ENCODE peak calls at places on chromosomes 4 and X, in five cellular contexts. One of them, this sample, is unnamed.

GRCh38 chr4:182944484-182945227 is 27.5 kb upstream of the DCTD start:
- DNase-seq in left ventricle myocardium superior: no peak
- DNase-seq in keratinocyte: no peak
- DNase-seq in esophagus squamous epithelium: no peak
- DNase-seq in stimulated activated CD4-positive, alpha-beta T cell treated with anti-CD3 and anti-CD28 coated beads, Interleukin-4, amount 100 ng/mL, for 24 hours: no peak
- DNase-seq in this sample: no peak

GRCh38 chrX:151974336-151975227 is at the start of gene GABRE:
- DNase-seq in left ventricle myocardium superior: peak
- DNase-seq in keratinocyte: no peak
- DNase-seq in esophagus squamous epithelium: no peak
- DNase-seq in stimulated activated CD4-positive, alpha-beta T cell treated with anti-CD3 and anti-CD28 coated beads, Interleukin-4, amount 100 ng/mL, for 24 hours: no peak
- DNase-seq in this sample: peak

GRCh38 chr4:112908511-112908910 is 140.9 kb upstream of the ANK2 start:
- DNase-seq in left ventricle myocardium superior: no peak
- DNase-seq in keratinocyte: no peak
- DNase-seq in esophagus squamous epithelium: no peak
- DNase-seq in stimulated activated CD4-positive, alpha-beta T cell treated with anti-CD3 and anti-CD28 coated beads, Interleukin-4, amount 100 ng/mL, for 24 hours: no peak
- DNase-seq in this sample: peak

GRCh38 chr4:181502611-181503010 is 740.6 kb upstream of the TENM3 start:
- DNase-seq in left ventricle myocardium superior: no peak
- DNase-seq in keratinocyte: no peak
- DNase-seq in esophagus squamous epithelium: no peak
- DNase-seq in stimulated activated CD4-positive, alpha-beta T cell treated with anti-CD3 and anti-CD28 coated beads, Interleukin-4, amount 100 ng/mL, for 24 hours: no peak
- DNase-seq in this sample: no peak

GRCh38 chr4:140047781-140048180 is 106.2 kb downstream of the MAML3 start:
- DNase-seq in left ventricle myocardium superior: no peak
- DNase-seq in keratinocyte: no peak
- DNase-seq in esophagus squamous epithelium: no peak
- DNase-seq in stimulated activated CD4-positive, alpha-beta T cell treated with anti-CD3 and anti-CD28 coated beads, Interleukin-4, amount 100 ng/mL, for 24 hours: no peak
- DNase-seq in this sample: no peak

GRCh38 chrX:56228914-56229313 is 3.2 kb upstream of the KLF8 start:
- DNase-seq in left ventricle myocardium superior: no peak
- DNase-seq in keratinocyte: no peak
- DNase-seq in esophagus squamous epithelium: no peak
- DNase-seq in stimulated activated CD4-positive, alpha-beta T cell treated with anti-CD3 and anti-CD28 coated beads, Interleukin-4, amount 100 ng/mL, for 24 hours: no peak
- DNase-seq in this sample: no peak

GRCh38 chr4:53895137-53895536 is 169.3 kb downstream of the CHIC2 start:
- DNase-seq in left ventricle myocardium superior: no peak
- DNase-seq in keratinocyte: no peak
- DNase-seq in esophagus squamous epithelium: no peak
- DNase-seq in stimulated activated CD4-positive, alpha-beta T cell treated with anti-CD3 and anti-CD28 coated beads, Interleukin-4, amount 100 ng/mL, for 24 hours: no peak
- DNase-seq in this sample: no peak

GRCh38 chr4:67327245-67327860 is 217.9 kb downstream of the CENPC start:
- DNase-seq in left ventricle myocardium superior: no peak
- DNase-seq in keratinocyte: no peak
- DNase-seq in esophagus squamous epithelium: no peak
- DNase-seq in stimulated activated CD4-positive, alpha-beta T cell treated with anti-CD3 and anti-CD28 coated beads, Interleukin-4, amount 100 ng/mL, for 24 hours: peak
- DNase-seq in this sample: peak

GRCh38 chr4:8278009-8278395 is 8.4 kb downstream of the HTRA3 start:
- DNase-seq in left ventricle myocardium superior: peak
- DNase-seq in keratinocyte: no peak
- DNase-seq in esophagus squamous epithelium: no peak
- DNase-seq in stimulated activated CD4-positive, alpha-beta T cell treated with anti-CD3 and anti-CD28 coated beads, Interleukin-4, amount 100 ng/mL, for 24 hours: no peak
- DNase-seq in this sample: peak